ENCODE peak calls at places on chromosomes 3 and 15, in four cellular contexts. S is A549; V is activated CD4-positive, alpha-beta T cell treated with anti-CD3 and anti-CD28 coated beads for 48 hours; M is cortex of kidney. P is an unnamed sample.

GRCh38 chr15:57694264-57694663 is 12.2 kb upstream of the POLR2M start:
- DNase-seq in S (no peak), M (no peak), V (no peak), P (no peak)

GRCh38 chr3:196320110-196320509 is 2.1 kb upstream of the DYNLT2B start:
- DNase-seq in V (no peak), S (no peak), M (no peak), P (no peak)

GRCh38 chr3:158731525-158731924 is 732 bp downstream of the RARRES1 start:
- DNase-seq in M (no peak), S (no peak), V (no peak), P (peak; percentile 50)

GRCh38 chr3:143120716-143121239 is 1.2 kb downstream of the CHST2 start:
- DNase-seq in M (no peak), V (peak; percentile 58), S (peak; percentile 15), P (peak; percentile 75)

GRCh38 chr3:24494616-24495333 is at the start of gene THRB:
- DNase-seq in V (peak; percentile 20), S (peak; percentile 68), M (no peak), P (peak; percentile 47)

GRCh38 chr3:12886106-12886679 is 44.8 kb upstream of the RPL32 start:
- DNase-seq in V (peak; percentile 20), S (no peak), M (no peak), P (no peak)

GRCh38 chr3:133374706-133375105 is 25.1 kb upstream of the BFSP2 start:
- DNase-seq in M (no peak), S (no peak), V (no peak), P (no peak)

GRCh38 chr3:193944161-193944884 is 191.6 kb upstream of the HES1 start:
- DNase-seq in M (no peak), V (no peak), S (no peak), P (no peak)

GRCh38 chr3:150798122-150798618 is 35.2 kb upstream of the SIAH2 start:
- DNase-seq in V (no peak), M (no peak), S (no peak), P (no peak)

GRCh38 chr15:80076321-80077318 is 17.1 kb downstream of the ZFAND6 start:
- DNase-seq in M (no peak), V (no peak), S (no peak), P (no peak)

GRCh38 chr15:25092661-25093060 is 137.9 kb downstream of the SNRPN start:
- DNase-seq in S (no peak), M (no peak), V (no peak), P (no peak)

GRCh38 chr3:52518723-52519444 is 14.8 kb downstream of the NT5DC2 start:
- DNase-seq in M (no peak), V (peak; percentile 19), S (no peak), P (no peak)

GRCh38 chr3:177362646-177363045 is 165.4 kb upstream of the TBL1XR1 start:
- DNase-seq in S (no peak), V (no peak), M (no peak), P (no peak)

GRCh38 chr3:193134895-193135294 is 106.1 kb upstream of the PLAAT1 start:
- DNase-seq in M (no peak), S (no peak), V (no peak), P (no peak)

GRCh38 chr3:30311781-30312180 is 294.6 kb upstream of the TGFBR2 start:
- DNase-seq in M (no peak), V (no peak), S (no peak), P (no peak)

GRCh38 chr3:39260957-39261356 is 18.9 kb downstream of the CX3CR1 start:
- DNase-seq in S (peak; percentile 75), V (peak; percentile 58), M (no peak), P (peak; percentile 91)